ENCODE peak calls at places on chromosomes 7 and 10, in four cellular contexts. B is lower leg skin, A is nephron progenitor cell, J is cardiac fibroblast. F is an unnamed sample.

GRCh38 chr7:50367098-50367497 is 62.6 kb downstream of the IKZF1 start:
- DNase-seq in B (no peak), A (no peak), J (no peak), F (no peak)

GRCh38 chr7:157037028-157037427 is 26.6 kb upstream of the MNX1 start:
- DNase-seq in B (peak), A (no peak), J (no peak), F (no peak)

GRCh38 chr7:26685636-26686035 is 178.8 kb downstream of the SKAP2 start:
- DNase-seq in B (no peak), A (no peak), J (no peak), F (no peak)

GRCh38 chr10:97580421-97581367 is 3.5 kb upstream of the HOGA1 start:
- DNase-seq in B (no peak), A (no peak), J (no peak), F (no peak)

GRCh38 chr7:24881622-24882021 is 98.4 kb downstream of the OSBPL3 start:
- DNase-seq in B (no peak), A (no peak), J (no peak), F (no peak)

GRCh38 chr10:131929122-131929845 is 28.5 kb downstream of the PPP2R2D start:
- DNase-seq in B (no peak), A (no peak), J (no peak), F (peak)

GRCh38 chr10:51063659-51064535 is 10.4 kb upstream of the PRKG1 start:
- DNase-seq in B (no peak), A (no peak), J (peak), F (no peak)

GRCh38 chr7:123871998-123872867 is 27.3 kb downstream of the HYAL4 start:
- DNase-seq in B (no peak), A (peak), J (peak), F (peak)

GRCh38 chr7:84529480-84530205 is 335.1 kb upstream of the SEMA3A start:
- DNase-seq in B (no peak), A (no peak), J (peak), F (no peak)

GRCh38 chr10:62652114-62652513 is 152.4 kb upstream of the ADO start:
- DNase-seq in B (no peak), A (no peak), J (no peak), F (no peak)

GRCh38 chr10:3116508-3117100 is 49.3 kb downstream of the PFKP start:
- DNase-seq in B (no peak), A (no peak), J (no peak), F (no peak)

GRCh38 chr10:74635655-74636054 is 190.7 kb upstream of the KAT6B start:
- DNase-seq in B (no peak), A (no peak), J (no peak), F (no peak)

GRCh38 chr7:5296627-5297226 is 14.0 kb downstream of the SLC29A4 start:
- DNase-seq in B (no peak), A (peak), J (no peak), F (peak)

GRCh38 chr10:101759354-101760247 is 16.3 kb downstream of the FGF8 start:
- DNase-seq in B (no peak), A (no peak), J (no peak), F (no peak)

GRCh38 chr7:101693498-101694091 is 64.5 kb upstream of the MYL10 start:
- DNase-seq in B (no peak), A (no peak), J (no peak), F (no peak)

GRCh38 chr10:7829289-7829834 is 11.1 kb downstream of the TAF3 start:
- DNase-seq in B (no peak), A (no peak), J (no peak), F (no peak)

GRCh38 chr10:36465604-36466379 is 659.6 kb upstream of the ANKRD30A start:
- DNase-seq in B (no peak), A (no peak), J (no peak), F (no peak)

GRCh38 chr10:35575640-35576039 is 29.5 kb upstream of the GJD4 start:
- DNase-seq in B (peak), A (no peak), J (no peak), F (no peak)

GRCh38 chr7:80942261-80943041 is 23.6 kb upstream of the SEMA3C start:
- DNase-seq in B (no peak), A (peak), J (peak), F (no peak)

GRCh38 chr10:74640134-74640533 is 186.3 kb upstream of the KAT6B start:
- DNase-seq in B (no peak), A (no peak), J (no peak), F (no peak)

GRCh38 chr7:127654404-127655392 is 2.7 kb downstream of the SND1 start:
- DNase-seq in B (no peak), A (no peak), J (peak), F (no peak)

GRCh38 chr10:110398419-110399162 is 93.9 kb upstream of the SMNDC1 start:
- DNase-seq in B (peak), A (peak), J (peak), F (no peak)

GRCh38 chr7:123787227-123788007 is 38.6 kb upstream of the WASL start:
- DNase-seq in B (no peak), A (no peak), J (peak), F (no peak)

GRCh38 chr7:120843121-120843520 is 14.8 kb downstream of the TSPAN12 start:
- DNase-seq in B (no peak), A (no peak), J (no peak), F (no peak)

GRCh38 chr7:87474533-87475358 is 734 bp downstream of the ABCB4 start:
- DNase-seq in B (no peak), A (peak), J (no peak), F (peak)

GRCh38 chr10:67977246-67977645 is 92.8 kb downstream of the SIRT1 start:
- DNase-seq in B (no peak), A (no peak), J (no peak), F (no peak)

GRCh38 chr7:121547341-121548092 is 151.4 kb upstream of the FAM3C start:
- DNase-seq in B (no peak), A (peak), J (peak), F (peak)

GRCh38 chr10:75065081-75065480 is 46.4 kb upstream of the SAMD8 start:
- DNase-seq in B (no peak), A (no peak), J (no peak), F (no peak)

GRCh38 chr7:33276325-33276724 is 147.0 kb downstream of the BBS9 start:
- DNase-seq in B (no peak), A (no peak), J (no peak), F (no peak)

GRCh38 chr7:33276729-33277128 is 147.4 kb downstream of the BBS9 start:
- DNase-seq in B (no peak), A (no peak), J (no peak), F (no peak)

GRCh38 chr7:33278095-33278494 is 148.7 kb downstream of the BBS9 start:
- DNase-seq in B (no peak), A (no peak), J (no peak), F (no peak)
- TF ChIP-seq CTCF in B (no peak), A (no peak), J (no peak), F (no peak)

GRCh38 chr10:80571352-80571751 is 33.6 kb downstream of the SH2D4B start:
- DNase-seq in B (no peak), A (no peak), J (no peak), F (no peak)

GRCh38 chr10:80569131-80569895 is 31.6 kb downstream of the SH2D4B start:
- DNase-seq in B (peak), A (no peak), J (no peak), F (no peak)

GRCh38 chr10:80568306-80568705 is 30.6 kb downstream of the SH2D4B start:
- DNase-seq in B (peak), A (no peak), J (no peak), F (no peak)

GRCh38 chr10:80567292-80567691 is 29.6 kb downstream of the SH2D4B start:
- DNase-seq in B (peak), A (no peak), J (no peak), F (no peak)
- TF ChIP-seq CTCF in B (no peak), A (peak), J (peak), F (no peak)

DNA sequence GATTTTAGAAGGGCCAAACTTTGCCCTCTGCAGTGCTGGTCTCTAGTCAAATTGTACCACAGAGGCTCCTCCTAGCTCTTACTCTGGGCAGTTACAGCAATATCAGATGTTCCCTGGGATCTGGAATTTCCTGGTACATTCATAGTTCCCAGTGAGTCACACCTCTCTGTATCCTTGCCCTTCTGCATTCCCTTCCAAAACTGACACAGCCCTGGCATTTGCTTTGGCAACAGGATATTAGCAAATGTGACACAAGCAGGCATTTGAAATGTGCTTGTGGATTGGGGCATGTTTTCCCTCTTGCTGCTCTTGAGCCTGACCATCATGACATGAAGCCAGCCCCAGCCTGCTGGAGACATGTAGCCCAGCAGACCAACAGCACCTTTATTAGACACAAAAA is 284.7 kb upstream of the AKR1E2 start:
- DNase-seq in B (peak), A (no peak), J (peak), F (no peak)
- TF ChIP-seq CTCF in B (no peak), A (no peak), J (peak), F (no peak)

GRCh38 chr7:142689439-142690168 is 59.7 kb upstream of the PRSS1 start:
- DNase-seq in B (no peak), A (no peak), J (peak), F (no peak)
- TF ChIP-seq CTCF in B (no peak), A (no peak), J (peak), F (no peak)

GRCh38 chr7:35802102-35802466 is 1.2 kb downstream of the SEPTIN7 start:
- DNase-seq in B (no peak), A (no peak), J (no peak), F (no peak)
- TF ChIP-seq CTCF in B (no peak), A (no peak), J (no peak), F (no peak)

DNA sequence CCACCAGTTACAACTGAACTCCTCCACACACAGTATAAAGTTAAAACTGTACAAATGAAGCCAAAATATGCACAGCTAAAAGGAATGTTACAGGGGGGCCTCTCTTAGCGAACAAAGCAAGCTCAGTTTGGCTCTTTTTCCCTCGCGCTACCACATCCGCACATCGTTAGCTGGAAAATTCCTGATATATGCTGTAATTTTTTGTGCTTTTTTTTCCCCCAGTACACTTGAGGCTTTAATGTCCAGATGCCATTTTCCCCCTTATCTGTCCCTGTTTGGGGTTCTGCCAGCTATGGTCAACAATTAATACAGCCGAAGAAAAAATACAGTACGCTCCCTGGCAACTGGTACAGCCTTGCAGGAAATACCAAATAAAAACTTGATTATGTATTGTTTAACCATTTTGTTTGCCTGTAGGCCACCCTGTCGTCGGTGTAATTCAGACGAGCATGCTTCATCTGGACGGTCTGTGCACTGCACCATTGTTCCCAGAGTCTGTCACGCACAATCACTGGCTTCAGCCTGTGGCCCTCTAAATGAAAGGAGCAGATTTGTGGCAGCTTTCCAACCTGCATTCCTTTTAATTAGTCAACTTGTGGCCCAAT is 108.1 kb upstream of the FAM133B start:
- DNase-seq in B (no peak), A (peak), J (peak), F (no peak)
- TF ChIP-seq CTCF in B (no peak), A (no peak), J (no peak), F (no peak)

F was measured in GM13976.